ENCODE peak calls at places on chromosomes 5 and 9, in four cellular contexts. K is HFF-Myc, X is amniotic epithelial cell, E is MV-4-11. H is an unnamed sample.

GRCh38 chr5:152378730-152379129 is 26.3 kb downstream of the NMUR2 start:
- DNase-seq in K (no peak), X (no peak), E (no peak), H (no peak)

GRCh38 chr5:34749431-34749872 is 89.5 kb upstream of the TTC23L start:
- DNase-seq in K (no peak), X (peak; percentile 95), E (no peak), H (no peak)

GRCh38 chr9:128916204-128916603 is 4.6 kb upstream of the PHYHD1 start:
- DNase-seq in K (no peak), X (no peak), E (no peak), H (no peak)

GRCh38 chr5:137220523-137220927 is 278.6 kb downstream of the SPOCK1 start:
- DNase-seq in K (peak; percentile 71), X (peak; percentile 76), E (peak; percentile 52), H (no peak)

GRCh38 chr5:5418764-5419163 is 3.7 kb upstream of the ICE1 start:
- DNase-seq in K (no peak), X (no peak), E (no peak), H (no peak)

GRCh38 chr5:58983496-58983895 is 400.6 kb downstream of the RAB3C start:
- DNase-seq in K (no peak), X (peak; percentile 52), E (no peak), H (no peak)

GRCh38 chr5:68849906-68850305 is 243.9 kb upstream of the SLC30A5 start:
- DNase-seq in K (no peak), X (no peak), E (no peak), H (no peak)

GRCh38 chr9:33620738-33621439 is 96.8 kb downstream of the ANKRD18B start:
- DNase-seq in K (peak; percentile 71), X (peak; percentile 56), E (no peak), H (no peak)

GRCh38 chr5:141223112-141223783 is at the start of gene PCDHB14:
- DNase-seq in K (no peak), X (peak; percentile 15), E (peak; percentile 46), H (no peak)

GRCh38 chr5:1827410-1828397 is 26.5 kb downstream of the NDUFS6 start:
- DNase-seq in K (no peak), X (peak; percentile 7), E (no peak), H (no peak)

GRCh38 chr5:95859327-95860060 is 37.0 kb upstream of the GLRX start:
- DNase-seq in K (no peak), X (peak; percentile 93), E (no peak), H (no peak)

GRCh38 chr5:56612353-56612752 is 203.0 kb upstream of the MAP3K1 start:
- DNase-seq in K (no peak), X (peak; percentile 79), E (no peak), H (no peak)

GRCh38 chr5:72498284-72498683 is 8.9 kb downstream of the ZNF366 start:
- DNase-seq in K (no peak), X (peak; percentile 62), E (no peak), H (no peak)

GRCh38 chr9:88534456-88535225 is at the start of gene NXNL2:
- DNase-seq in K (no peak), X (peak; percentile 86), E (no peak), H (peak; percentile 59)

GRCh38 chr9:109705515-109705914 is 74.5 kb upstream of the PALM2AKAP2 start:
- DNase-seq in K (peak; percentile 24), X (peak; percentile 33), E (peak; percentile 46), H (no peak)

GRCh38 chr5:166074839-166075481 is 2216.5 kb upstream of the WWC1 start:
- DNase-seq in K (no peak), X (peak; percentile 41), E (no peak), H (no peak)

GRCh38 chr9:107172979-107173347 is 110.1 kb upstream of the RAD23B start:
- DNase-seq in K (no peak), X (peak; percentile 14), E (no peak), H (no peak)

GRCh38 chr5:172186114-172186695 is 1.8 kb downstream of the STK10 start:
- DNase-seq in K (no peak), X (no peak), E (no peak), H (no peak)

GRCh38 chr5:138559937-138560336 is 15.3 kb downstream of the HSPA9 start:
- DNase-seq in K (no peak), X (no peak), E (no peak), H (no peak)

GRCh38 chr5:154972476-154973080 is 31.7 kb downstream of the MRPL22 start:
- DNase-seq in K (peak; percentile 24), X (peak; percentile 40), E (peak; percentile 39), H (peak; percentile 24)

GRCh38 chr5:147483197-147483790 is 26.6 kb downstream of the DPYSL3 start:
- DNase-seq in K (no peak), X (no peak), E (no peak), H (no peak)

GRCh38 chr5:147534172-147534951 is 24.5 kb upstream of the DPYSL3 start:
- DNase-seq in K (peak; percentile 88), X (no peak), E (no peak), H (no peak)

GRCh38 chr9:23423999-23424398 is 402.0 kb downstream of the ELAVL2 start:
- DNase-seq in K (no peak), X (no peak), E (no peak), H (no peak)

GRCh38 chr5:123206618-123207320 is 117.7 kb downstream of the PRDM6 start:
- DNase-seq in K (no peak), X (peak; percentile 88), E (no peak), H (no peak)